ENCODE peak calls at places on chromosomes 7 and 10, in six cellular contexts. T is tibial artery, I is ELR, M is IMR-90, C is fibroblast of lung, U is naive B cell. K is an unnamed sample.

GRCh38 chr10:133241501-133242205 is 4.0 kb downstream of the VENTX start:
- DNase-seq in U (peak), M (no peak), C (no peak), I (no peak), T (no peak), K (no peak)

GRCh38 chr10:48495282-48496045 is 109.4 kb downstream of the ARHGAP22 start:
- DNase-seq in M (no peak), C (no peak), I (no peak), T (no peak), U (no peak), K (no peak)

GRCh38 chr7:139777948-139778841 is at the start of gene HIPK2:
- DNase-seq in U (peak), I (peak), C (peak), M (peak), T (peak), K (peak)

GRCh38 chr10:47222461-47222860 is 77.5 kb upstream of the GDF10 start:
- DNase-seq in M (no peak), U (no peak), C (no peak), I (no peak), T (no peak), K (no peak)

GRCh38 chr10:92421550-92421949 is 130.6 kb downstream of the MARCHF5 start:
- DNase-seq in C (no peak), T (no peak), U (no peak), I (no peak), M (no peak), K (no peak)

GRCh38 chr7:44533301-44534055 is 7.7 kb downstream of the NPC1L1 start:
- DNase-seq in T (no peak), U (no peak), M (peak), C (peak), I (peak), K (no peak)

GRCh38 chr7:79272066-79272669 is 181.3 kb downstream of the MAGI2 start:
- DNase-seq in M (peak), U (no peak), T (no peak), I (peak), C (peak), K (no peak)

GRCh38 chr7:132720835-132721234 is 144.6 kb upstream of the PLXNA4 start:
- DNase-seq in I (no peak), C (no peak), U (no peak), M (no peak), T (no peak), K (no peak)

GRCh38 chr10:69952069-69952800 is 100.4 kb upstream of the MACROH2A2 start:
- DNase-seq in C (no peak), I (no peak), U (no peak), T (no peak), M (no peak), K (no peak)

GRCh38 chr7:27185013-27185707 is at the start of gene HOXA11:
- DNase-seq in I (peak), C (peak), M (peak), T (peak), U (no peak), K (no peak)

GRCh38 chr7:1555813-1556540 is at the start of gene TMEM184A:
- DNase-seq in U (peak), T (no peak), M (no peak), C (no peak), I (peak), K (no peak)

GRCh38 chr7:96827701-96828100 is 118.1 kb upstream of the SEM1 start:
- DNase-seq in U (no peak), I (no peak), M (no peak), C (no peak), T (no peak), K (no peak)

GRCh38 chr10:32957341-32958084 is 517 bp downstream of the ITGB1 start:
- DNase-seq in T (peak), M (no peak), I (no peak), U (peak), C (no peak), K (no peak)

GRCh38 chr10:47361293-47361692 is 13.1 kb downstream of the RBP3 start:
- DNase-seq in T (no peak), M (peak), U (no peak), C (peak), I (peak), K (peak)